ENCODE peak calls at places on chromosomes 2 and 18, in five cellular contexts. U, Y, D, W and X are unnamed samples.

GRCh38 chr2:60710707-60711106 is 45.4 kb upstream of the PAPOLG start:
- DNase-seq in U (no peak), Y (peak; percentile 11), D (no peak), W (no peak), X (no peak)

GRCh38 chr2:228102949-228103348 is 78.5 kb downstream of the SPHKAP start:
- DNase-seq in U (no peak), Y (no peak), D (no peak), W (no peak), X (no peak)

GRCh38 chr2:84906108-84906899 is 848 bp downstream of the TMSB10 start:
- DNase-seq in U (no peak), Y (no peak), D (no peak), W (no peak), X (no peak)

GRCh38 chr2:237565974-237566373 is 400 bp upstream of the PRLH start:
- DNase-seq in U (no peak), Y (no peak), D (no peak), W (no peak), X (no peak)

GRCh38 chr2:238509151-238509820 is 82.6 kb downstream of the ASB1 start:
- DNase-seq in U (peak; percentile 62), Y (peak; percentile 36), D (peak; percentile 55), W (peak; percentile 71), X (no peak)

GRCh38 chr2:140567734-140568133 is 1563.1 kb downstream of the LRP1B start:
- DNase-seq in U (no peak), Y (peak; percentile 20), D (no peak), W (no peak), X (peak; percentile 60)

GRCh38 chr2:177772529-177772928 is 300.0 kb downstream of the PDE11A start:
- DNase-seq in U (no peak), Y (peak; percentile 30), D (no peak), W (no peak), X (peak; percentile 56)

GRCh38 chr2:158142165-158142564 is 40.5 kb downstream of the UPP2 start:
- DNase-seq in U (no peak), Y (no peak), D (no peak), W (no peak), X (no peak)

GRCh38 chr2:182954789-182955188 is 83.5 kb downstream of the NCKAP1 start:
- DNase-seq in U (no peak), Y (no peak), D (no peak), W (no peak), X (no peak)

GRCh38 chr2:20061476-20061875 is 10.0 kb upstream of the LAPTM4A start:
- DNase-seq in U (no peak), Y (peak; percentile 81), D (no peak), W (no peak), X (no peak)

GRCh38 chr2:191947235-191947634 is 100.3 kb upstream of the CAVIN2 start:
- DNase-seq in U (no peak), Y (no peak), D (peak; percentile 43), W (no peak), X (no peak)

GRCh38 chr2:196330645-196331044 is 159.3 kb upstream of the STK17B start:
- DNase-seq in U (no peak), Y (no peak), D (no peak), W (no peak), X (no peak)

GRCh38 chr2:102258386-102259074 is 52.8 kb upstream of the IL1RL1 start:
- DNase-seq in U (no peak), Y (peak; percentile 97), D (no peak), W (no peak), X (peak; percentile 97)

GRCh38 chr18:32775628-32776027 is 2.8 kb upstream of the KLHL14 start:
- DNase-seq in U (no peak), Y (no peak), D (no peak), W (no peak), X (no peak)

GRCh38 chr2:27583390-27583915 is 611 bp downstream of the ZNF512 start:
- DNase-seq in U (no peak), Y (peak; percentile 24), D (no peak), W (no peak), X (peak; percentile 40)

GRCh38 chr2:10487144-10488104 is 39.3 kb upstream of the ODC1 start:
- DNase-seq in U (peak; percentile 41), Y (no peak), D (no peak), W (no peak), X (no peak)

GRCh38 chr2:148957023-148957422 is 81.5 kb upstream of the LYPD6B start:
- DNase-seq in U (no peak), Y (no peak), D (no peak), W (no peak), X (no peak)

GRCh38 chr2:149059822-149060221 is 21.3 kb downstream of the LYPD6B start:
- DNase-seq in U (no peak), Y (no peak), D (no peak), W (no peak), X (no peak)

GRCh38 chr2:240626531-240627300 is 1.4 kb downstream of the GPR35 start:
- DNase-seq in U (no peak), Y (no peak), D (peak; percentile 29), W (no peak), X (no peak)

GRCh38 chr2:220855296-220855695 is 716.8 kb downstream of the EPHA4 start:
- DNase-seq in U (no peak), Y (peak; percentile 57), D (no peak), W (no peak), X (peak; percentile 64)

GRCh38 chr2:71070294-71071025 is 2.0 kb downstream of the NAGK start:
- DNase-seq in U (no peak), Y (peak; percentile 37), D (peak; percentile 57), W (no peak), X (peak; percentile 70)

GRCh38 chr2:10790228-10790973 is 22.2 kb downstream of the PDIA6 start:
- DNase-seq in U (no peak), Y (no peak), D (no peak), W (no peak), X (no peak)

GRCh38 chr2:237115870-237116269 is 30.2 kb downstream of the COPS8 start:
- DNase-seq in U (no peak), Y (no peak), D (no peak), W (no peak), X (no peak)

GRCh38 chr2:237558918-237559645 is 7.3 kb upstream of the PRLH start:
- DNase-seq in U (no peak), Y (peak; percentile 51), D (no peak), W (no peak), X (peak; percentile 48)

GRCh38 chr18:75783816-75784215 is 356.3 kb upstream of the SMIM21 start:
- DNase-seq in U (no peak), Y (no peak), D (no peak), W (no peak), X (no peak)

GRCh38 chr2:178871536-178871935 is 64.3 kb upstream of the TTN start:
- DNase-seq in U (no peak), Y (no peak), D (no peak), W (no peak), X (no peak)

GRCh38 chr2:128449226-128450061 is 130.8 kb upstream of the HS6ST1 start:
- DNase-seq in U (peak; percentile 47), Y (no peak), D (peak; percentile 31), W (no peak), X (no peak)

GRCh38 chr18:62450546-62451395 is 72.1 kb upstream of the ZCCHC2 start:
- DNase-seq in U (no peak), Y (peak; percentile 63), D (no peak), W (no peak), X (peak; percentile 86)

GRCh38 chr2:16105664-16106281 is 165.4 kb downstream of the MYCN start:
- DNase-seq in U (peak; percentile 83), Y (no peak), D (peak; percentile 96), W (no peak), X (no peak)
- H2BK15ac ChIP-seq in U (no peak overlapping the region), Y (no peak overlapping the region), D (no peak overlapping the region), W (no peak overlapping the region), X (no peak overlapping the region)

GRCh38 chr18:49277395-49278036 is 182.9 kb downstream of the DYM start:
- DNase-seq in U (no peak), Y (peak; percentile 86), D (no peak), W (no peak), X (no peak)

GRCh38 chr18:49276680-49277079 is 183.8 kb downstream of the DYM start:
- DNase-seq in U (no peak), Y (no peak), D (no peak), W (no peak), X (no peak)

GRCh38 chr18:49279041-49279440 is 181.4 kb downstream of the DYM start:
- DNase-seq in U (no peak), Y (no peak), D (no peak), W (no peak), X (no peak)

GRCh38 chr18:49275448-49275847 is 185.0 kb downstream of the DYM start:
- DNase-seq in U (no peak), Y (no peak), D (no peak), W (no peak), X (no peak)

GRCh38 chr18:49279487-49279886 is 181.0 kb downstream of the DYM start:
- DNase-seq in U (no peak), Y (no peak), D (no peak), W (no peak), X (no peak)
- H3K14ac ChIP-seq in U (no peak overlapping the region), Y (no peak overlapping the region), D (no peak overlapping the region), W (no peak overlapping the region), X (no peak overlapping the region)

DNA sequence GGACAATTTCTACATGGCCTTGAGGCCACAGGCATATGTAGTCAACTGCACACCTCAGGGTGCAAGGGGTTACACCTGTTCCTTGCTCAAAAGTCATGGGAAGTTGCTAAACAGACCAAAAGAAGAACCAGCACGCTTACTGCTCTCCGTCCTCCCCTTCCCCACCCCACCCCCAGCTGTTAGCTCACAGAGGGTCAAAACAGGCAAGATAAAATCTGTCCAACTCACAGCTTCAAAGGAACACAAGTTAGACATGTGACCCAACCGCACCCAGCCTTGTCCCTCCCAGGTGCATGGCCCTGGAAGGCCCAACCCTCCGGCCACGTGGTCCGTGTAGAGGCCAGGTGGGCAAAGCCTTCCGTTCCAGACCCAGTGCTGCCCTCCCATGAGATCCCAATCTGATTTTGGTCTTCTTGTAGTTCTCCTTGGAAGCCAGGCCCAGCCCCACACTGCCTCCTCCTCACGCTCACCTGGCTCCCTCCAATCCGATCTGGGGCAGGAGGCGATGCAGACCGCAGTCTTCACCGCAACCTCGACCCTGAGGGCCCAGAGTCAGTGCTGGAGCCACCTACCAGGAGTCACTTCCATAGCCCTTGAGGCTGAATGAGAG is 14.5 kb upstream of the ASPRV1 start:
- DNase-seq in U (no peak), Y (no peak), D (no peak), W (no peak), X (no peak)
- H4K91ac ChIP-seq in U (no peak overlapping the region), Y (no peak overlapping the region), D (no peak overlapping the region), W (no peak overlapping the region), X (no peak overlapping the region)

GRCh38 chr2:167756427-167756826 is 491.0 kb downstream of the STK39 start:
- DNase-seq in U (no peak), Y (peak; percentile 39), D (no peak), W (peak; percentile 61), X (peak; percentile 11)
- H2BK15ac ChIP-seq in U (no peak overlapping the region), Y (no peak overlapping the region), D (no peak overlapping the region), W (no peak overlapping the region), X (no peak overlapping the region)

DNA sequence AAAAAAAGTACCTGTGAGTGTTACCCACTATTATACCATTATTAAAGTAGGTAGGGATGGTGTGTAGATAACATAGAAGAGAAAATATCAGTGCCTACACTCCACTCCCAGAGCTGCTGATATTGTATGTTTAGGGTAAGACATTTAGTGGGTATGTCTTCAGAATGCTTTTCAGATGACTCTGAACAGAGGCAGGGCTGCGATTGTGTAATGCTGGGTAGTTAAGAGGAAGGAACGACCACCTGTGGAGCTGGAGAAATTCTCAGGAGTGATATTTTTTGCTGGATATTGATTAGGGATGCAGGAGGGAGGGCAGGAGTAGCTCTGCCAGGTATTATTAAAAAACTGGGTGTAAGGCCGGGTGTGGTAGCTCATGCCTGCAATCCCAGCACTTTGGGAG is 2.8 kb downstream of the CNOT11 start:
- DNase-seq in U (no peak), Y (peak; percentile 45), D (no peak), W (no peak), X (peak; percentile 24)
- H3K14ac ChIP-seq in U (no peak overlapping the region), Y (no peak overlapping the region), D (no peak overlapping the region), W (no peak overlapping the region), X (no peak overlapping the region)